ENCODE peak calls at places on chromosomes 2 and 18, in ten cellular contexts. C is progenitor cell of endocrine pancreas, Z is LNCaP clone FGC, P is right lobe of liver, E is WTC11, M is HFFc6, U is heart right ventricle, G is GM10248, B is endothelial cell, A is astrocyte. V is an unnamed sample.

GRCh38 chr18:3789525-3789924 is 339.6 kb downstream of the TGIF1 start:
- DNase-seq in C (no peak), Z (no peak), P (no peak), E (no peak), M (no peak), U (no peak), G (no peak), B (no peak), A (no peak), V (no peak)

GRCh38 chr2:190791983-190792575 is 88.5 kb upstream of the GLS start:
- DNase-seq in C (no peak), Z (no peak), P (no peak), E (no peak), M (no peak), U (no peak), G (no peak), B (no peak), A (no peak), V (no peak)

GRCh38 chr18:79496978-79497637 is 101.4 kb downstream of the NFATC1 start:
- DNase-seq in C (no peak), Z (peak; percentile 30), P (no peak), E (no peak), M (no peak), U (no peak), G (no peak), B (no peak), A (peak; percentile 25), V (peak; percentile 15)

GRCh38 chr18:44714376-44714775 is 33.7 kb downstream of the SETBP1 start:
- DNase-seq in C (no peak), Z (no peak), P (no peak), E (no peak), M (no peak), U (no peak), G (no peak), B (no peak), A (no peak), V (no peak)

GRCh38 chr2:225400546-225400945 is 1.0 kb downstream of the NYAP2 start:
- DNase-seq in C (no peak), Z (no peak), P (no peak), E (no peak), M (no peak), U (no peak), G (no peak), B (no peak), A (no peak), V (no peak)

GRCh38 chr2:211157211-211157610 is 600.8 kb downstream of the CPS1 start:
- DNase-seq in C (no peak), Z (no peak), P (no peak), E (no peak), M (no peak), U (no peak), G (no peak), B (no peak), A (peak; percentile 46), V (no peak)

GRCh38 chr18:43570593-43570992 is 293.3 kb upstream of the SYT4 start:
- DNase-seq in C (no peak), Z (no peak), P (no peak), E (no peak), M (no peak), U (no peak), G (no peak), B (no peak), A (no peak), V (no peak)

GRCh38 chr2:23926289-23926749 is 604 bp downstream of the ATAD2B start:
- DNase-seq in C (peak; percentile 36), Z (no peak), P (no peak), E (peak; percentile 46), M (no peak), U (no peak), G (peak; percentile 36), B (peak; percentile 66), A (no peak), V (no peak)

GRCh38 chr2:104563398-104564024 is 290.4 kb upstream of the POU3F3 start:
- DNase-seq in C (no peak), Z (peak; percentile 84), P (no peak), E (peak; percentile 18), M (no peak), U (no peak), G (no peak), B (no peak), A (peak; percentile 19), V (no peak)

GRCh38 chr18:37537868-37538525 is 27.6 kb downstream of the CELF4 start:
- DNase-seq in C (peak; percentile 83), Z (no peak), P (peak; percentile 81), E (peak; percentile 94), M (peak; percentile 55), U (peak; percentile 80), G (peak; percentile 87), B (peak; percentile 93), A (peak; percentile 8), V (no peak)

GRCh38 chr2:166632616-166633015 is 138.6 kb upstream of the SCN7A start:
- DNase-seq in C (no peak), Z (no peak), P (no peak), E (no peak), M (peak; percentile 89), U (no peak), G (no peak), B (no peak), A (peak; percentile 100), V (no peak)

GRCh38 chr2:148947299-148947698 is 72.3 kb downstream of the KIF5C start:
- DNase-seq in C (no peak), Z (no peak), P (no peak), E (no peak), M (no peak), U (no peak), G (no peak), B (no peak), A (no peak), V (no peak)

GRCh38 chr2:127254386-127254981 is 34.4 kb upstream of the CYP27C1 start:
- DNase-seq in C (no peak), Z (no peak), P (no peak), E (no peak), M (peak; percentile 39), U (no peak), G (no peak), B (no peak), A (peak; percentile 64), V (no peak)

GRCh38 chr2:113896791-113897190 is 6.9 kb downstream of the ACTR3 start:
- DNase-seq in C (no peak), Z (no peak), P (no peak), E (no peak), M (no peak), U (no peak), G (no peak), B (no peak), A (no peak), V (no peak)

GRCh38 chr18:34158881-34159690 is 65.6 kb downstream of the NOL4 start:
- DNase-seq in C (peak; percentile 63), Z (no peak), P (peak; percentile 16), E (peak; percentile 88), M (no peak), U (peak; percentile 9), G (peak; percentile 22), B (peak; percentile 77), A (peak; percentile 29), V (no peak)
- TF ChIP-seq CTCF in C (peak; percentile 54), Z (peak; percentile 6), P (no peak), E (no peak), M (no peak), U (no peak), G (peak; percentile 24), B (no peak), A (peak; percentile 14), V (no peak)

GRCh38 chr18:58044370-58045264 is 591 bp downstream of the NEDD4L start:
- DNase-seq in C (peak; percentile 42), Z (no peak), P (peak; percentile 68), E (peak; percentile 52), M (no peak), U (peak; percentile 45), G (peak; percentile 52), B (peak; percentile 57), A (no peak), V (peak; percentile 59)
- TF ChIP-seq CTCF in C (peak; percentile 40), Z (no peak), P (no peak), E (no peak), M (peak; percentile 33), U (no peak), G (no peak), B (peak; percentile 45), A (no peak), V (no peak)

GRCh38 chr2:221102896-221103688 is 469.0 kb downstream of the EPHA4 start:
- DNase-seq in C (no peak), Z (no peak), P (no peak), E (no peak), M (no peak), U (no peak), G (no peak), B (no peak), A (no peak), V (no peak)

GRCh38 chr2:221103930-221104329 is 468.2 kb downstream of the EPHA4 start:
- DNase-seq in C (no peak), Z (no peak), P (peak; percentile 27), E (no peak), M (no peak), U (peak; percentile 15), G (no peak), B (no peak), A (peak; percentile 10), V (no peak)

GRCh38 chr2:221097568-221097915 is 474.6 kb downstream of the EPHA4 start:
- DNase-seq in C (no peak), Z (no peak), P (no peak), E (no peak), M (peak; percentile 26), U (no peak), G (no peak), B (no peak), A (peak; percentile 94), V (no peak)

GRCh38 chr2:221097949-221098348 is 474.2 kb downstream of the EPHA4 start:
- DNase-seq in C (no peak), Z (no peak), P (no peak), E (no peak), M (no peak), U (no peak), G (no peak), B (no peak), A (no peak), V (no peak)

DNA sequence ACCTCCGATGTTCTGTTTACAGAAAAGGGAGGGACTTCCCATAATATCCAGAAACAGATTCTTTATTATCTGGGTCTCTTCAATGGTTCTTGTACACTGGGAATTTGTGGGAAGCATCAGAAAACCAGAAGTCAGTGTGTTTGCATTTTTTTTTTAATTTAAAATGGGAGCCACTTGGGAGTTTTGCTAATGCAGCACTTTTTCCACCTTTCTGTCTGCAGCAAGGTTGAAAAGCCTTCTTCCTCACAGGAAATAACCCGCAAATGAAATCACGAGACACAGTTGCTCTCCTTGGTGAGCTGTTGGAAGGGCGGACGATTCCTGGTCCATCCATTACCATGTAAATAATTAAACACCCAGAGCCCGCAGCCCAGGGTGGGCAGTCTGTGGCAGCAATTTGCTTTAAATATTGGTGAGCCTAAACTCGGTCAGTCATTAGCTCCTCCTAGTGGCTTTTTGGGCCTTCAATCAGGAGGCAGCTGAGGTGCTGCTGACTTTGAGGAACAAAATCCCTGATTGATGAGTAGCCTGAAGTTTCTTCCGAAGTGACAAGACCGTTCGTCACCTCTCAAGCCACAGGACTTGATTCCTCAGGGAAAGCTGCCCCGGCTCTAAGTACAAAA is 471.5 kb downstream of the EPHA4 start:
- DNase-seq in C (no peak), Z (no peak), P (no peak), E (peak; percentile 22), M (no peak), U (no peak), G (no peak), B (no peak), A (no peak), V (no peak)
- TF ChIP-seq CTCF in C (peak; percentile 25), Z (peak; percentile 7), P (peak; percentile 8), E (no peak), M (peak; percentile 52), U (peak; percentile 29), G (no peak), B (no peak), A (peak; percentile 19), V (no peak)

GRCh38 chr2:108719149-108720044 is at the start of gene RANBP2:
- DNase-seq in C (peak; percentile 82), Z (peak; percentile 97), P (peak; percentile 96), E (peak; percentile 93), M (peak; percentile 96), U (peak; percentile 96), G (peak; percentile 91), B (peak; percentile 91), A (peak; percentile 99), V (peak; percentile 95)
- TF ChIP-seq CTCF in C (no peak), Z (no peak), P (no peak), E (no peak), M (no peak), U (no peak), G (no peak), B (no peak), A (no peak), V (no peak)